ENCODE peak calls at places on chromosomes 2 and 18, in five cellular contexts. C is BE2C, K is esophagus squamous epithelium, V is tibial nerve, G is fibroblast of mammary gland. H is an unnamed sample.

GRCh38 chr2:54524236-54524991 is 68.3 kb downstream of the SPTBN1 start:
- DNase-seq in C (no peak), K (no peak), V (no peak), G (peak), H (no peak)

GRCh38 chr18:77207540-77207939 is 42.1 kb upstream of the GALR1 start:
- DNase-seq in C (no peak), K (no peak), V (no peak), G (peak), H (peak)

GRCh38 chr2:8684885-8685696 is 3.2 kb downstream of the ID2 start:
- DNase-seq in C (peak), K (no peak), V (peak), G (no peak), H (peak)

GRCh38 chr18:67513285-67513684 is 3.2 kb downstream of the DSEL start:
- DNase-seq in C (no peak), K (no peak), V (no peak), G (no peak), H (peak)

GRCh38 chr2:215812966-215813365 is 200.4 kb downstream of the MREG start:
- DNase-seq in C (no peak), K (no peak), V (no peak), G (peak), H (no peak)

GRCh38 chr2:85737481-85737880 is 16.3 kb upstream of the ATOH8 start:
- DNase-seq in C (no peak), K (no peak), V (peak), G (peak), H (no peak)

GRCh38 chr2:226985227-226985946 is 149.5 kb downstream of the RHBDD1 start:
- DNase-seq in C (peak), K (no peak), V (no peak), G (peak), H (peak)

GRCh38 chr2:237092506-237092905 is 6.8 kb downstream of the COPS8 start:
- DNase-seq in C (no peak), K (no peak), V (no peak), G (no peak), H (no peak)

GRCh38 chr2:133837441-133838090 is 269.3 kb upstream of the NCKAP5 start:
- DNase-seq in C (peak), K (no peak), V (no peak), G (peak), H (no peak)

GRCh38 chr18:13463526-13463925 is 245.0 kb downstream of the LDLRAD4 start:
- DNase-seq in C (no peak), K (no peak), V (no peak), G (no peak), H (no peak)

GRCh38 chr2:101899257-101899656 is 92.5 kb upstream of the IL1R2 start:
- DNase-seq in C (no peak), K (no peak), V (no peak), G (no peak), H (no peak)

GRCh38 chr18:48851563-48851962 is 99.2 kb downstream of the SMAD7 start:
- DNase-seq in C (peak), K (no peak), V (no peak), G (no peak), H (no peak)

GRCh38 chr18:79948719-79949411 is 2.6 kb downstream of the SLC66A2 start:
- DNase-seq in C (no peak), K (no peak), V (no peak), G (no peak), H (peak)

GRCh38 chr2:118279005-118279404 is 190.7 kb downstream of the INSIG2 start:
- DNase-seq in C (no peak), K (no peak), V (no peak), G (no peak), H (no peak)

GRCh38 chr2:237625777-237626176 is 1.6 kb upstream of the LRRFIP1 start:
- DNase-seq in C (no peak), K (no peak), V (no peak), G (no peak), H (no peak)

GRCh38 chr2:25339791-25340339 is 1.9 kb downstream of the DNMT3A start:
- DNase-seq in C (peak), K (no peak), V (peak), G (no peak), H (peak)

GRCh38 chr2:223618172-223619035 is 16.2 kb upstream of the SCG2 start:
- DNase-seq in C (no peak), K (no peak), V (no peak), G (no peak), H (peak)

GRCh38 chr18:65214456-65214855 is 536.4 kb upstream of the CDH7 start:
- DNase-seq in C (no peak), K (no peak), V (no peak), G (no peak), H (no peak)

GRCh38 chr18:10690376-10690775 is 164.5 kb downstream of the NAPG start:
- DNase-seq in C (no peak), K (no peak), V (no peak), G (no peak), H (no peak)

GRCh38 chr2:133322909-133323308 is 245.4 kb downstream of the NCKAP5 start:
- DNase-seq in C (no peak), K (no peak), V (no peak), G (no peak), H (no peak)

GRCh38 chr18:10374615-10375295 is 79.7 kb upstream of the APCDD1 start:
- DNase-seq in C (no peak), K (no peak), V (no peak), G (no peak), H (no peak)

GRCh38 chr2:167134381-167135072 is 246.2 kb downstream of the XIRP2 start:
- DNase-seq in C (no peak), K (no peak), V (no peak), G (peak), H (no peak)

GRCh38 chr2:74583504-74583903 is 29.0 kb downstream of the DOK1 start:
- DNase-seq in C (no peak), K (no peak), V (no peak), G (peak), H (no peak)

GRCh38 chr2:140601801-140602200 is 1529.0 kb downstream of the LRP1B start:
- DNase-seq in C (no peak), K (no peak), V (no peak), G (no peak), H (no peak)

GRCh38 chr18:48472610-48473009 is 63.4 kb upstream of the ZBTB7C start:
- DNase-seq in C (no peak), K (no peak), V (no peak), G (peak), H (no peak)

GRCh38 chr18:33440384-33441043 is at the start of gene CCDC178:
- DNase-seq in C (no peak), K (no peak), V (no peak), G (no peak), H (peak)

GRCh38 chr18:23131693-23132319 is 3.5 kb upstream of the CABLES1 start:
- DNase-seq in C (peak), K (no peak), V (no peak), G (peak), H (peak)

GRCh38 chr2:27809761-27810241 is 38.3 kb downstream of the MRPL33 start:
- DNase-seq in C (no peak), K (no peak), V (no peak), G (peak), H (no peak)

GRCh38 chr2:644871-645270 is 32.3 kb downstream of the TMEM18 start:
- DNase-seq in C (no peak), K (no peak), V (no peak), G (no peak), H (no peak)

GRCh38 chr2:74373189-74373588 is 6.9 kb downstream of the DCTN1 start:
- DNase-seq in C (peak), K (no peak), V (peak), G (peak), H (no peak)

GRCh38 chr2:233145726-233146125 is 85.6 kb downstream of the INPP5D start:
- DNase-seq in C (no peak), K (no peak), V (no peak), G (no peak), H (no peak)

GRCh38 chr2:118668431-118669424 is 178.7 kb downstream of the EN1 start:
- DNase-seq in C (no peak), K (no peak), V (no peak), G (peak), H (no peak)

GRCh38 chr2:177799531-177799930 is 273.0 kb downstream of the PDE11A start:
- DNase-seq in C (peak), K (no peak), V (no peak), G (peak), H (peak)

GRCh38 chr2:28452534-28453081 is 43.3 kb upstream of the PLB1 start:
- DNase-seq in C (peak), K (no peak), V (peak), G (peak), H (peak)

GRCh38 chr2:231124833-231125232 is at the start of gene HTR2B:
- DNase-seq in C (peak), K (no peak), V (no peak), G (peak), H (no peak)

GRCh38 chr2:168033966-168034365 is 213.4 kb downstream of the STK39 start:
- DNase-seq in C (no peak), K (no peak), V (no peak), G (no peak), H (peak)

GRCh38 chr2:38214209-38214717 is 138.3 kb upstream of the CYP1B1 start:
- DNase-seq in C (peak), K (no peak), V (no peak), G (no peak), H (peak)

GRCh38 chr2:32403782-32404181 is 47.0 kb downstream of the BIRC6 start:
- DNase-seq in C (no peak), K (no peak), V (no peak), G (no peak), H (no peak)

GRCh38 chr18:59697236-59697932 is at the start of gene CCBE1:
- DNase-seq in C (peak), K (no peak), V (peak), G (peak), H (peak)
- TF ChIP-seq CTCF in C (peak), K (peak), V (peak), G (peak), H (peak)

DNA sequence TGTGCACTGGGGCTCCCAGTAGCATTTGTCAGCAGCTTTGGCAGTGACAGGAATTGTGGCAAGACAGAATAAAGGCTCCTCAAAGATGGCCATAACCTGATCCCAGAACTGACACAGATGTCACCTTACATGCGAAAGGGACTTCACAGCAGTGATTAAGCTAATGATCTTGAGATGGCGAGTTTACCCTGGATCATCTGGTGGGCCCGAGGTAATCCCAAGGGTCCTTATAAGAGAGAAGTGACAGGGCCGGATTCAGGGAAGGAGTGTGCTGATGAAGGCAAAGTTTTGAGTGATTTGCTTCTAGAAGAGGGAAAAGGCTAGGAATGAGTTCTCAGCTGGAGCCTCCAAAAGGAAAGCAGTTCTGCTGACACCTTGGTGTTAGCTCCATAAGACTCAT is 333.9 kb downstream of the LPIN1 start:
- DNase-seq in C (no peak), K (no peak), V (no peak), G (no peak), H (peak)
- H3K4me3 ChIP-seq in C (no peak), K (no peak), V (no peak), G (no peak), H (no peak)

GRCh38 chr18:63676526-63676925 is 14.8 kb upstream of the SERPINB3 start:
- DNase-seq in C (no peak), K (no peak), V (no peak), G (peak), H (peak)
- TF ChIP-seq CTCF in C (no peak), K (peak), V (no peak), G (peak), H (peak)

DNA sequence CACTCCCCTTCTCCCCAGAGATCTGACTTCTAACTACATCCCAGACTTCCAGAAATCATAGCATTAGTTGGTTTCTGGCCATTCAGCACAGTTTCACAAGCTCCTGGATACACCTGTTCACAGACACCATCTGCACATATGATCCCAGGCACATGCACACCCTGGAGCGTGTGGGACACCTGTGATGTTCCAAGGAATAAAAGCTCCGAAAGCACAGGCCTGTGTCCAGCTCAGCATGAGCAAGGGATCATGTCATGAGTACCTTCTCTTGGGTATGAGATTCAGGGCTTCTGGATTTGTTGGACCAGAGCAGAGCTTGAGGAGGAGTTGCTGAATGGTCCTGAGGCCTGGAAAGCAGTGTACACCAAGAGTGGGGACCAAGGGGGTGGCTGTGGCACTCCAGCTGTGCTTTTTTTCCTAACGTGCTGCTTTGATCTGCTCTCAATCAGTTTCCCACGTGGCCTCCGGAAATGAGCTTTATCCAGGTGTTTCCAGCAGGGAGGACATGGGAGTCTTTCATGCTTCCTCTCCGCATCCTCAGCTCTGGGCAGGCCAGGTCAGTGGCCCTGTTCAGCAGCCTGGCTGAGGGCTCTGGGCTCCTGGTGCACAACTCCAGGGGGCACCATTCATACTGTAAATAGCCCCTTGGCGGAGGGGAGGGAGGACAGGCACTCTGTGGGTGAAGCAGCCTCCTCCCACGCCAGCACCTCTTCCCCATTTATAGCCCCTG is 1.8 kb downstream of the DYSF start:
- DNase-seq in C (no peak), K (no peak), V (no peak), G (no peak), H (no peak)
- H3K4me3 ChIP-seq in C (no peak), K (no peak), V (no peak), G (no peak), H (no peak)

GRCh38 chr2:77977486-77978063 is 455.4 kb upstream of the LRRTM4 start:
- DNase-seq in C (peak), K (no peak), V (no peak), G (no peak), H (no peak)
- TF ChIP-seq CTCF in C (peak), K (no peak), V (no peak), G (no peak), H (peak)